ENCODE peak calls at places on chromosomes 11 and 22, in five cellular contexts. One of them, this sample, is unnamed.

GRCh38 chr22:48485144-48486135 is 1342.2 kb downstream of the BRD1 start:
- DNase-seq in prostate gland: no peak
- DNase-seq in suprapubic skin: peak; percentile 55
- DNase-seq in A549: no peak
- DNase-seq in cardiac muscle cell: no peak
- DNase-seq in this sample: no peak

GRCh38 chr11:19910931-19911330 is 198.3 kb downstream of the NAV2 start:
- DNase-seq in prostate gland: no peak
- DNase-seq in suprapubic skin: no peak
- DNase-seq in A549: no peak
- DNase-seq in cardiac muscle cell: no peak
- DNase-seq in this sample: no peak

GRCh38 chr11:65301491-65302329 is 13.0 kb upstream of the CDC42EP2 start:
- DNase-seq in prostate gland: no peak
- DNase-seq in suprapubic skin: no peak
- DNase-seq in A549: no peak
- DNase-seq in cardiac muscle cell: peak; percentile 83
- DNase-seq in this sample: no peak

GRCh38 chr11:11822946-11823345 is 18.8 kb upstream of the USP47 start:
- DNase-seq in prostate gland: no peak
- DNase-seq in suprapubic skin: no peak
- DNase-seq in A549: no peak
- DNase-seq in cardiac muscle cell: no peak
- DNase-seq in this sample: no peak

GRCh38 chr11:77705195-77705876 is 67.7 kb upstream of the CLNS1A start:
- DNase-seq in prostate gland: no peak
- DNase-seq in suprapubic skin: no peak
- DNase-seq in A549: peak; percentile 51
- DNase-seq in cardiac muscle cell: no peak
- DNase-seq in this sample: peak; percentile 42

GRCh38 chr11:110077866-110078325 is 15.3 kb upstream of the ZC3H12C start:
- DNase-seq in prostate gland: no peak
- DNase-seq in suprapubic skin: no peak
- DNase-seq in A549: no peak
- DNase-seq in cardiac muscle cell: no peak
- DNase-seq in this sample: peak; percentile 56

GRCh38 chr11:76670475-76671235 is at the start of gene LRRC32:
- DNase-seq in prostate gland: no peak
- DNase-seq in suprapubic skin: no peak
- DNase-seq in A549: no peak
- DNase-seq in cardiac muscle cell: peak; percentile 54
- DNase-seq in this sample: peak; percentile 25

GRCh38 chr22:22375586-22376351 is 131.2 kb downstream of the VPREB1 start:
- DNase-seq in prostate gland: no peak
- DNase-seq in suprapubic skin: no peak
- DNase-seq in A549: no peak
- DNase-seq in cardiac muscle cell: no peak
- DNase-seq in this sample: no peak

GRCh38 chr11:9691865-9692264 is 28.0 kb downstream of the SWAP70 start:
- DNase-seq in prostate gland: no peak
- DNase-seq in suprapubic skin: no peak
- DNase-seq in A549: no peak
- DNase-seq in cardiac muscle cell: no peak
- DNase-seq in this sample: no peak

GRCh38 chr11:96648991-96649390 is 259.2 kb downstream of the JRKL start:
- DNase-seq in prostate gland: no peak
- DNase-seq in suprapubic skin: no peak
- DNase-seq in A549: no peak
- DNase-seq in cardiac muscle cell: peak; percentile 15
- DNase-seq in this sample: no peak

GRCh38 chr22:24497879-24498278 is 2.7 kb downstream of the UPB1 start:
- DNase-seq in prostate gland: no peak
- DNase-seq in suprapubic skin: no peak
- DNase-seq in A549: no peak
- DNase-seq in cardiac muscle cell: no peak
- DNase-seq in this sample: no peak

GRCh38 chr11:120613264-120614226 is 102.0 kb downstream of the GRIK4 start:
- DNase-seq in prostate gland: no peak
- DNase-seq in suprapubic skin: no peak
- DNase-seq in A549: no peak
- DNase-seq in cardiac muscle cell: no peak
- DNase-seq in this sample: no peak

GRCh38 chr11:20762112-20762511 is 92.7 kb downstream of the NELL1 start:
- DNase-seq in prostate gland: no peak
- DNase-seq in suprapubic skin: no peak
- DNase-seq in A549: no peak
- DNase-seq in cardiac muscle cell: no peak
- DNase-seq in this sample: no peak

GRCh38 chr11:9170450-9170849 is 79.1 kb upstream of the SCUBE2 start:
- DNase-seq in prostate gland: no peak
- DNase-seq in suprapubic skin: no peak
- DNase-seq in A549: peak; percentile 5
- DNase-seq in cardiac muscle cell: no peak
- DNase-seq in this sample: no peak

GRCh38 chr22:39773976-39774539 is 119.5 kb downstream of the ENTHD1 start:
- DNase-seq in prostate gland: peak; percentile 21
- DNase-seq in suprapubic skin: no peak
- DNase-seq in A549: no peak
- DNase-seq in cardiac muscle cell: peak; percentile 3
- DNase-seq in this sample: no peak

GRCh38 chr11:83115992-83116641 is 40.8 kb upstream of the PCF11 start:
- DNase-seq in prostate gland: no peak
- DNase-seq in suprapubic skin: no peak
- DNase-seq in A549: no peak
- DNase-seq in cardiac muscle cell: no peak
- DNase-seq in this sample: no peak
- H3K4me1 ChIP-seq in prostate gland: no peaks in the 10 kb centered on the region
- H3K4me1 ChIP-seq in suprapubic skin: peaks cover 7% of the 10 kb centered on the region
- H3K4me1 ChIP-seq in A549: no peaks in the 10 kb centered on the region
- H3K4me1 ChIP-seq in cardiac muscle cell: peaks cover 9% of the 10 kb centered on the region
- H3K4me1 ChIP-seq in this sample: no peaks in the 10 kb centered on the region

GRCh38 chr11:114121138-114121537 is 61.6 kb downstream of the ZBTB16 start:
- DNase-seq in prostate gland: no peak
- DNase-seq in suprapubic skin: no peak
- DNase-seq in A549: no peak
- DNase-seq in cardiac muscle cell: no peak
- DNase-seq in this sample: no peak

GRCh38 chr11:114120606-114121005 is 61.1 kb downstream of the ZBTB16 start:
- DNase-seq in prostate gland: no peak
- DNase-seq in suprapubic skin: no peak
- DNase-seq in A549: no peak
- DNase-seq in cardiac muscle cell: no peak
- DNase-seq in this sample: no peak

GRCh38 chr11:114122668-114123067 is 63.2 kb downstream of the ZBTB16 start:
- DNase-seq in prostate gland: no peak
- DNase-seq in suprapubic skin: no peak
- DNase-seq in A549: no peak
- DNase-seq in cardiac muscle cell: no peak
- DNase-seq in this sample: no peak

GRCh38 chr11:114123692-114124330 is 64.3 kb downstream of the ZBTB16 start:
- DNase-seq in prostate gland: no peak
- DNase-seq in suprapubic skin: no peak
- DNase-seq in A549: no peak
- DNase-seq in cardiac muscle cell: no peak
- DNase-seq in this sample: no peak

DNA sequence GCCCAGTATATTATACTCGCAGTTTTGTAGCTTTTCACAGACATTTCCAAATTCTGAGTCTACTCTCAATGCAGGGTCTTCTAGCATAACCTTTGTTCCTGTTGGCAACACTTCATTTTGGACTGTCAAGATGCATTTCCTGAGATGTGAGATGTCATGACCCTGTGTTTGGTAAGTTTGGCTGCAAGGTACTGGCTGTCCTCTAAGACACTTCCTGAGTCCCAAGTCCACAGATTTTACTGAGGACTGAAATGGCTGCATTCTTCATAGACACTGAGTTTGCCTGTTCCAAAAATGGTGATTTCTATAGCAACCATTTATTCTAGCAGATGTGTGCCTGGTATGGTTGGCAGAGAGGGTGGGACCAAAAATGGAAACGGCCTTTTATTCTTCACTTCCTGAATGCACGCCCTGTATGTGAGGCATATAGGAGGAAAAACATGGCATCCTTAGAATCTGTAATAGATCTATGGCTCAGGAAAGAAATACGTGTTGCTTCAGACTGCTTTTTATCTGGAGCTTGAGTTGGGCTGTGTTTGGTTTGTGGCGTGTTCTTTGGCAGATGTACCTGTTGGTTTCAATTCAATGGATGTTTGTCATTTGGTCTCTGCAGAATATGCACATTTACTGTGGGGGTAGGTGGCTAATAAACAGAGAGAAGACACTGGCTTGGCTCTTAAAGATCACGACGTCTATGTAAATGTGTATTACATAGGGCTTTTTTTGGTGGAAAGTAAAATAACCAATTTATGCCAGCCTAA is 62.4 kb downstream of the ZBTB16 start:
- DNase-seq in prostate gland: peak; percentile 48
- DNase-seq in suprapubic skin: no peak
- DNase-seq in A549: no peak
- DNase-seq in cardiac muscle cell: no peak
- DNase-seq in this sample: no peak
- H3K4me1 ChIP-seq in prostate gland: peaks cover 22% of the 10 kb centered on the region
- H3K4me1 ChIP-seq in suprapubic skin: peaks cover 47% of the 10 kb centered on the region
- H3K4me1 ChIP-seq in A549: no peaks in the 10 kb centered on the region
- H3K4me1 ChIP-seq in cardiac muscle cell: peaks cover under 1% of the 10 kb centered on the region
- H3K4me1 ChIP-seq in this sample: peaks cover 13% of the 10 kb centered on the region

DNA sequence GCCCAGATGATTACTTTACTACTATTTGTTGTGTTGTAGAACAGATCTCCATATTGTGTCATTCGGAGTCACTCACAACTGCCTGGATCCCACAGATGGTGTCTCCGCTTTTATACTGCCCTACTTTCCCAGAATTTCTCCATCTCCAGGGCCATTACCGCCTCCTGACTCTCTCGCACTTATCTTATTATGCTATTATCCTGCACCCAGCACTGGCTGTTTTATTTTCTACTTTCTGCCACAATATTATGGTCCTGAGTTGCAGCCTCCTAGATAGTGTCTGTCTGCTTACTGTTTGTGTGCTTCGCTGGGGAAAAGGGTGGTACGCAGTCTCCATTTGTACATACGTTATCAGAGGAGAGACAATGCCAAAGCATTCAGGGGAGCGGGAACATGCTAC is 169.4 kb upstream of the BLID start:
- DNase-seq in prostate gland: no peak
- DNase-seq in suprapubic skin: no peak
- DNase-seq in A549: no peak
- DNase-seq in cardiac muscle cell: no peak
- DNase-seq in this sample: no peak
- H3K4me1 ChIP-seq in prostate gland: no peaks in the 10 kb centered on the region
- H3K4me1 ChIP-seq in suprapubic skin: no peaks in the 10 kb centered on the region
- H3K4me1 ChIP-seq in A549: no peaks in the 10 kb centered on the region
- H3K4me1 ChIP-seq in cardiac muscle cell: peaks cover 7% of the 10 kb centered on the region
- H3K4me1 ChIP-seq in this sample: no peaks in the 10 kb centered on the region

GRCh38 chr22:43396934-43397457 is 14.8 kb upstream of the MPPED1 start:
- DNase-seq in prostate gland: no peak
- DNase-seq in suprapubic skin: no peak
- DNase-seq in A549: no peak
- DNase-seq in cardiac muscle cell: no peak
- DNase-seq in this sample: no peak
- H3K4me1 ChIP-seq in prostate gland: no peaks in the 10 kb centered on the region
- H3K4me1 ChIP-seq in suprapubic skin: no peaks in the 10 kb centered on the region
- H3K4me1 ChIP-seq in A549: no peaks in the 10 kb centered on the region
- H3K4me1 ChIP-seq in cardiac muscle cell: peaks cover 4% of the 10 kb centered on the region
- H3K4me1 ChIP-seq in this sample: no peaks in the 10 kb centered on the region

This sample was measured in A673.